ENCODE peak calls at places on chromosomes 7 and 10, in six cellular contexts. One of them, this sample, is unnamed.

GRCh38 chr7:152856351-152856750 is 96.8 kb downstream of the ACTR3B start:
- DNase-seq in transverse colon: no peak
- DNase-seq in IMR-90: no peak
- DNase-seq in dorsolateral prefrontal cortex: no peak
- DNase-seq in OCI-LY7: no peak
- DNase-seq in tibial nerve: no peak
- DNase-seq in this sample: no peak

GRCh38 chr10:78991187-78991586 is 77.6 kb upstream of the ZMIZ1 start:
- DNase-seq in IMR-90: peak
- DNase-seq in tibial nerve: no peak
- DNase-seq in dorsolateral prefrontal cortex: no peak
- DNase-seq in OCI-LY7: no peak
- DNase-seq in transverse colon: no peak
- DNase-seq in this sample: no peak

GRCh38 chr10:110496553-110497437 is 912 bp upstream of the DUSP5 start:
- DNase-seq in OCI-LY7: no peak
- DNase-seq in dorsolateral prefrontal cortex: peak
- DNase-seq in transverse colon: no peak
- DNase-seq in IMR-90: no peak
- DNase-seq in tibial nerve: no peak
- DNase-seq in this sample: no peak

GRCh38 chr10:91124016-91124415 is 96.4 kb upstream of the PCGF5 start:
- DNase-seq in IMR-90: no peak
- DNase-seq in transverse colon: no peak
- DNase-seq in dorsolateral prefrontal cortex: no peak
- DNase-seq in tibial nerve: no peak
- DNase-seq in OCI-LY7: no peak
- DNase-seq in this sample: no peak

GRCh38 chr7:85094046-85094720 is 92.7 kb downstream of the SEMA3D start:
- DNase-seq in OCI-LY7: no peak
- DNase-seq in tibial nerve: no peak
- DNase-seq in transverse colon: no peak
- DNase-seq in dorsolateral prefrontal cortex: no peak
- DNase-seq in IMR-90: peak
- DNase-seq in this sample: no peak

GRCh38 chr10:93115661-93116383 is 42.1 kb downstream of the CYP26A1 start:
- DNase-seq in IMR-90: peak
- DNase-seq in OCI-LY7: peak
- DNase-seq in transverse colon: peak
- DNase-seq in dorsolateral prefrontal cortex: peak
- DNase-seq in tibial nerve: peak
- DNase-seq in this sample: peak

GRCh38 chr10:816958-817357 is 114.5 kb downstream of the LARP4B start:
- DNase-seq in tibial nerve: no peak
- DNase-seq in OCI-LY7: no peak
- DNase-seq in IMR-90: no peak
- DNase-seq in transverse colon: no peak
- DNase-seq in dorsolateral prefrontal cortex: peak
- DNase-seq in this sample: no peak

GRCh38 chr7:45325378-45325777 is 167.8 kb downstream of the RAMP3 start:
- DNase-seq in transverse colon: no peak
- DNase-seq in IMR-90: no peak
- DNase-seq in dorsolateral prefrontal cortex: no peak
- DNase-seq in tibial nerve: no peak
- DNase-seq in OCI-LY7: no peak
- DNase-seq in this sample: no peak

GRCh38 chr7:54664235-54665228 is 94.5 kb downstream of the SEC61G start:
- DNase-seq in transverse colon: peak
- DNase-seq in IMR-90: peak
- DNase-seq in tibial nerve: no peak
- DNase-seq in dorsolateral prefrontal cortex: peak
- DNase-seq in OCI-LY7: peak
- DNase-seq in this sample: no peak

GRCh38 chr7:147265528-147265927 is 1148.9 kb downstream of the CNTNAP2 start:
- DNase-seq in tibial nerve: no peak
- DNase-seq in dorsolateral prefrontal cortex: no peak
- DNase-seq in OCI-LY7: no peak
- DNase-seq in IMR-90: no peak
- DNase-seq in transverse colon: no peak
- DNase-seq in this sample: no peak

GRCh38 chr10:93066544-93066913 is 5.9 kb downstream of the CYP26C1 start:
- DNase-seq in transverse colon: no peak
- DNase-seq in OCI-LY7: no peak
- DNase-seq in dorsolateral prefrontal cortex: no peak
- DNase-seq in IMR-90: no peak
- DNase-seq in tibial nerve: no peak
- DNase-seq in this sample: no peak

GRCh38 chr7:128833148-128833938 is 3.1 kb downstream of the FLNC start:
- DNase-seq in dorsolateral prefrontal cortex: no peak
- DNase-seq in OCI-LY7: no peak
- DNase-seq in IMR-90: peak
- DNase-seq in tibial nerve: no peak
- DNase-seq in transverse colon: peak
- DNase-seq in this sample: peak

GRCh38 chr7:55351263-55351662 is 13.9 kb upstream of the LANCL2 start:
- DNase-seq in IMR-90: no peak
- DNase-seq in OCI-LY7: no peak
- DNase-seq in dorsolateral prefrontal cortex: no peak
- DNase-seq in tibial nerve: no peak
- DNase-seq in transverse colon: no peak
- DNase-seq in this sample: no peak

GRCh38 chr7:108459922-108460551 is 3.8 kb upstream of the NRCAM start:
- DNase-seq in OCI-LY7: peak
- DNase-seq in dorsolateral prefrontal cortex: peak
- DNase-seq in IMR-90: no peak
- DNase-seq in tibial nerve: no peak
- DNase-seq in transverse colon: no peak
- DNase-seq in this sample: no peak

GRCh38 chr7:66886152-66886551 is 34.9 kb upstream of the TMEM248 start:
- DNase-seq in transverse colon: no peak
- DNase-seq in OCI-LY7: no peak
- DNase-seq in IMR-90: no peak
- DNase-seq in tibial nerve: no peak
- DNase-seq in dorsolateral prefrontal cortex: no peak
- DNase-seq in this sample: no peak

GRCh38 chr7:98354511-98355249 is 46.2 kb downstream of the BAIAP2L1 start:
- DNase-seq in OCI-LY7: no peak
- DNase-seq in transverse colon: peak
- DNase-seq in IMR-90: peak
- DNase-seq in tibial nerve: no peak
- DNase-seq in dorsolateral prefrontal cortex: no peak
- DNase-seq in this sample: peak

GRCh38 chr10:108848016-108848415 is 1075.3 kb downstream of the XPNPEP1 start:
- DNase-seq in IMR-90: no peak
- DNase-seq in transverse colon: no peak
- DNase-seq in OCI-LY7: no peak
- DNase-seq in tibial nerve: no peak
- DNase-seq in dorsolateral prefrontal cortex: no peak
- DNase-seq in this sample: no peak

GRCh38 chr10:17742918-17743317 is 9.1 kb upstream of the TMEM236 start:
- DNase-seq in OCI-LY7: peak
- DNase-seq in transverse colon: peak
- DNase-seq in dorsolateral prefrontal cortex: peak
- DNase-seq in tibial nerve: peak
- DNase-seq in IMR-90: peak
- DNase-seq in this sample: peak

GRCh38 chr10:83606275-83606674 is 533.0 kb upstream of the GHITM start:
- DNase-seq in tibial nerve: no peak
- DNase-seq in dorsolateral prefrontal cortex: no peak
- DNase-seq in OCI-LY7: no peak
- DNase-seq in IMR-90: no peak
- DNase-seq in transverse colon: no peak
- DNase-seq in this sample: no peak

GRCh38 chr7:87797798-87798403 is 78.3 kb downstream of the SLC25A40 start:
- DNase-seq in dorsolateral prefrontal cortex: no peak
- DNase-seq in IMR-90: peak
- DNase-seq in transverse colon: no peak
- DNase-seq in OCI-LY7: peak
- DNase-seq in tibial nerve: no peak
- DNase-seq in this sample: peak

GRCh38 chr10:43595739-43596298 is 10.4 kb upstream of the ZNF485 start:
- DNase-seq in dorsolateral prefrontal cortex: no peak
- DNase-seq in IMR-90: no peak
- DNase-seq in transverse colon: no peak
- DNase-seq in tibial nerve: no peak
- DNase-seq in OCI-LY7: no peak
- DNase-seq in this sample: no peak

GRCh38 chr7:102178410-102178809 is 108.3 kb upstream of the SH2B2 start:
- DNase-seq in tibial nerve: no peak
- DNase-seq in IMR-90: no peak
- DNase-seq in transverse colon: no peak
- DNase-seq in dorsolateral prefrontal cortex: no peak
- DNase-seq in OCI-LY7: no peak
- DNase-seq in this sample: no peak

GRCh38 chr10:132211246-132211645 is 24.5 kb downstream of the DPYSL4 start:
- DNase-seq in dorsolateral prefrontal cortex: no peak
- DNase-seq in OCI-LY7: no peak
- DNase-seq in tibial nerve: no peak
- DNase-seq in transverse colon: no peak
- DNase-seq in IMR-90: no peak
- DNase-seq in this sample: no peak

GRCh38 chr7:157194948-157195347 is 56.2 kb downstream of the UBE3C start:
- DNase-seq in OCI-LY7: no peak
- DNase-seq in IMR-90: no peak
- DNase-seq in transverse colon: no peak
- DNase-seq in tibial nerve: no peak
- DNase-seq in dorsolateral prefrontal cortex: no peak
- DNase-seq in this sample: no peak

GRCh38 chr7:132417037-132417906 is 159.0 kb downstream of the PLXNA4 start:
- DNase-seq in dorsolateral prefrontal cortex: no peak
- DNase-seq in OCI-LY7: no peak
- DNase-seq in transverse colon: no peak
- DNase-seq in tibial nerve: no peak
- DNase-seq in IMR-90: no peak
- DNase-seq in this sample: no peak

GRCh38 chr10:1402821-1403507 is 334.4 kb downstream of the ADARB2 start:
- DNase-seq in dorsolateral prefrontal cortex: no peak
- DNase-seq in transverse colon: no peak
- DNase-seq in OCI-LY7: no peak
- DNase-seq in tibial nerve: no peak
- DNase-seq in IMR-90: no peak
- DNase-seq in this sample: no peak

GRCh38 chr7:148503900-148504487 is 86.6 kb upstream of the C7orf33 start:
- DNase-seq in tibial nerve: no peak
- DNase-seq in OCI-LY7: peak
- DNase-seq in IMR-90: peak
- DNase-seq in transverse colon: no peak
- DNase-seq in dorsolateral prefrontal cortex: no peak
- DNase-seq in this sample: peak

GRCh38 chr7:140456627-140457051 is 22.7 kb downstream of the MKRN1 start:
- DNase-seq in dorsolateral prefrontal cortex: no peak
- DNase-seq in transverse colon: peak
- DNase-seq in tibial nerve: no peak
- DNase-seq in IMR-90: no peak
- DNase-seq in OCI-LY7: no peak
- DNase-seq in this sample: no peak

GRCh38 chr10:71580415-71580814 is 139.2 kb downstream of the C10orf105 start:
- DNase-seq in OCI-LY7: no peak
- DNase-seq in dorsolateral prefrontal cortex: no peak
- DNase-seq in tibial nerve: no peak
- DNase-seq in IMR-90: no peak
- DNase-seq in transverse colon: no peak
- DNase-seq in this sample: no peak

GRCh38 chr7:22082553-22082885 is 136.8 kb upstream of the CDCA7L start:
- DNase-seq in dorsolateral prefrontal cortex: no peak
- DNase-seq in transverse colon: no peak
- DNase-seq in OCI-LY7: no peak
- DNase-seq in tibial nerve: no peak
- DNase-seq in IMR-90: no peak
- DNase-seq in this sample: no peak

GRCh38 chr10:25113231-25114035 is 61.4 kb upstream of the GPR158 start:
- DNase-seq in tibial nerve: peak
- DNase-seq in OCI-LY7: peak
- DNase-seq in transverse colon: peak
- DNase-seq in IMR-90: peak
- DNase-seq in dorsolateral prefrontal cortex: peak
- DNase-seq in this sample: peak

GRCh38 chr10:3729397-3729796 is 55.6 kb downstream of the KLF6 start:
- DNase-seq in tibial nerve: no peak
- DNase-seq in transverse colon: no peak
- DNase-seq in dorsolateral prefrontal cortex: no peak
- DNase-seq in OCI-LY7: no peak
- DNase-seq in IMR-90: peak
- DNase-seq in this sample: peak

GRCh38 chr7:27182861-27183681 is 2.0 kb downstream of the HOXA11 start:
- DNase-seq in transverse colon: peak
- DNase-seq in dorsolateral prefrontal cortex: no peak
- DNase-seq in IMR-90: no peak
- DNase-seq in OCI-LY7: no peak
- DNase-seq in tibial nerve: peak
- DNase-seq in this sample: no peak
- H3K4me3 ChIP-seq in transverse colon: peak
- H3K4me3 ChIP-seq in dorsolateral prefrontal cortex: no peak
- H3K4me3 ChIP-seq in IMR-90: no peak
- H3K4me3 ChIP-seq in OCI-LY7: no peak
- H3K4me3 ChIP-seq in tibial nerve: peak
- H3K4me3 ChIP-seq in this sample: no peak

GRCh38 chr7:101104193-101104713 is 19.0 kb downstream of the TRIM56 start:
- DNase-seq in dorsolateral prefrontal cortex: no peak
- DNase-seq in tibial nerve: no peak
- DNase-seq in transverse colon: no peak
- DNase-seq in OCI-LY7: no peak
- DNase-seq in IMR-90: no peak
- DNase-seq in this sample: no peak
- TF ChIP-seq CTCF in dorsolateral prefrontal cortex: no peak
- TF ChIP-seq CTCF in tibial nerve: no peak
- TF ChIP-seq CTCF in transverse colon: no peak
- TF ChIP-seq CTCF in OCI-LY7: no peak
- TF ChIP-seq CTCF in IMR-90: no peak
- TF ChIP-seq CTCF in this sample: no peak

GRCh38 chr10:102647433-102648268 is 3.4 kb downstream of the TRIM8 start:
- DNase-seq in dorsolateral prefrontal cortex: no peak
- DNase-seq in OCI-LY7: peak
- DNase-seq in IMR-90: no peak
- DNase-seq in tibial nerve: no peak
- DNase-seq in transverse colon: no peak
- DNase-seq in this sample: no peak
- H3K4me3 ChIP-seq in dorsolateral prefrontal cortex: peak
- H3K4me3 ChIP-seq in OCI-LY7: peak
- H3K4me3 ChIP-seq in IMR-90: peak
- H3K4me3 ChIP-seq in tibial nerve: peak
- H3K4me3 ChIP-seq in transverse colon: peak
- H3K4me3 ChIP-seq in this sample: peak

DNA sequence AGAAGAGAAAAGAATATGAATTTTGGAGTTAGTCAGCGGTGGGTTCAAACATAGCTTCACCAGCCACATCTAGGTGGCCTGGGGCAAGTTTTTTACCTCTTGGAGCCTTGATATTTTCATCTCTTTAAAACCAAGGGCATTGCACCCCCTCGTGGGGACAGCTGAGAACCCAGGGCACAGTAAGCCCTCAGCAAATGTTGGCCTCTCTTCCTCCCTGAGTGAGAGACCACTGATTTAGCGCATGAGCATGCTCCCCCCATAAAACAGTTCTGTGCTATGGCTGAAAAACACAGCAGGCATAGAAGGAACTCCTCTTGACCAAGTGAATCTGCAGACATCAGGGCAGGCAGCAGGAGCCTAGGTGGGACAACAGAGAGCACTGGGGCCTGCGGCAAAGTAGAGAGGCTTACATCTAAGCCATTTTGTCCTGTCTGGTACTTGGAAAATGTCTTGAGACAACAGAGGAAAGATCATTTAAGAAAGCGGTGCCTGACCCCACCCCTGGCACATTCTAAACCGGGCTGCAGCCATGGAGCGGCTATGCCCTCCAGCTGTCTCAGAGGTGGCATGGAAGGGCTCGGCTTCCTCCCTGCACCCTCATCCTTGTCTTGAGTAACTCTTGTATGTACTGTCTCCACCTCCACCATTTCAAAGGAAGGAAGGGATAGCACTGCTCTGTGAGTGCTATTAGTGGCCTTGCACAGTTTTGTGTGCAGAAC is 94.7 kb downstream of the ARHGAP22 start:
- DNase-seq in tibial nerve: no peak
- DNase-seq in IMR-90: no peak
- DNase-seq in transverse colon: no peak
- DNase-seq in dorsolateral prefrontal cortex: no peak
- DNase-seq in OCI-LY7: peak
- DNase-seq in this sample: no peak
- TF ChIP-seq CTCF in tibial nerve: no peak
- TF ChIP-seq CTCF in IMR-90: peak
- TF ChIP-seq CTCF in transverse colon: no peak
- TF ChIP-seq CTCF in dorsolateral prefrontal cortex: peak
- TF ChIP-seq CTCF in OCI-LY7: peak
- TF ChIP-seq CTCF in this sample: peak